ENCODE peak calls at places on chromosomes 13 and 19, in four cellular contexts. X is K562, K is HepG2, S is H1. T is an unnamed sample.

GRCh38 chr19:38869160-38869835 is 8.8 kb downstream of the RINL start:
- DNase-seq in X (no peak), K (no peak), S (peak), T (no peak)

GRCh38 chr19:16566161-16566560 is 6.1 kb downstream of the SLC35E1 start:
- DNase-seq in X (no peak), K (no peak), S (no peak), T (peak)

GRCh38 chr19:51123381-51124186 is 1.1 kb upstream of the SIGLEC9 start:
- DNase-seq in X (no peak), K (no peak), S (no peak), T (no peak)

GRCh38 chr13:45194081-45194939 is 6.5 kb downstream of the KCTD4 start:
- DNase-seq in X (no peak), K (no peak), S (no peak), T (no peak)

GRCh38 chr13:74056829-74057564 is 77.2 kb downstream of the KLF12 start:
- DNase-seq in X (no peak), K (no peak), S (no peak), T (no peak)

GRCh38 chr13:72221276-72221962 is 354.4 kb upstream of the DACH1 start:
- DNase-seq in X (peak), K (peak), S (peak), T (peak)

GRCh38 chr19:21877976-21878375 is 42.0 kb upstream of the ZNF43 start:
- DNase-seq in X (no peak), K (no peak), S (no peak), T (no peak)

GRCh38 chr13:29799041-29799440 is 51.4 kb downstream of the UBL3 start:
- DNase-seq in X (no peak), K (no peak), S (no peak), T (no peak)

GRCh38 chr19:489418-490196 is 6.7 kb upstream of the MADCAM1 start:
- DNase-seq in X (no peak), K (peak), S (peak), T (peak)

GRCh38 chr13:94759120-94759728 is 46.9 kb upstream of the SOX21 start:
- DNase-seq in X (no peak), K (no peak), S (no peak), T (no peak)

GRCh38 chr19:34430738-34431625 is 2.8 kb downstream of the UBA2 start:
- DNase-seq in X (peak), K (peak), S (no peak), T (peak)

GRCh38 chr13:29676941-29677452 is 81.5 kb upstream of the SLC7A1 start:
- DNase-seq in X (no peak), K (no peak), S (no peak), T (no peak)

GRCh38 chr19:46813570-46814358 is 25.4 kb upstream of the SLC1A5 start:
- DNase-seq in X (peak), K (peak), S (no peak), T (peak)

GRCh38 chr13:46593403-46593802 is 40.4 kb downstream of the LRCH1 start:
- DNase-seq in X (no peak), K (no peak), S (no peak), T (no peak)

GRCh38 chr19:33469171-33470039 is 52.2 kb downstream of the PEPD start:
- DNase-seq in X (no peak), K (no peak), S (no peak), T (no peak)

GRCh38 chr19:38836438-38837303 is 5.1 kb upstream of the ECH1 start:
- DNase-seq in X (peak), K (no peak), S (no peak), T (no peak)

GRCh38 chr19:18274776-18275356 is 614 bp upstream of the IQCN start:
- DNase-seq in X (peak), K (peak), S (no peak), T (peak)

GRCh38 chr19:34310494-34310981 is 54.5 kb upstream of the GPI start:
- DNase-seq in X (no peak), K (no peak), S (no peak), T (no peak)

GRCh38 chr19:12202250-12202649 is 39.4 kb downstream of the ZNF136 start:
- DNase-seq in X (no peak), K (peak), S (peak), T (no peak)

GRCh38 chr13:39105110-39105509 is 66.9 kb downstream of the NHLRC3 start:
- DNase-seq in X (no peak), K (no peak), S (no peak), T (peak)

GRCh38 chr13:34172048-34172447 is 354.1 kb downstream of the RFC3 start:
- DNase-seq in X (no peak), K (no peak), S (no peak), T (no peak)

GRCh38 chr19:2149980-2150793 is 1.2 kb downstream of the AP3D1 start:
- DNase-seq in X (peak), K (no peak), S (no peak), T (peak)

GRCh38 chr13:113935081-113935511 is 38.8 kb downstream of the C13orf46 start:
- DNase-seq in X (no peak), K (no peak), S (peak), T (no peak)

GRCh38 chr19:4266253-4267000 is 12.6 kb upstream of the SHD start:
- DNase-seq in X (no peak), K (no peak), S (no peak), T (no peak)

GRCh38 chr13:28314879-28315278 is 176.5 kb downstream of the PAN3 start:
- DNase-seq in X (no peak), K (peak), S (no peak), T (no peak)

GRCh38 chr19:57025491-57025890 is 94.3 kb upstream of the USP29 start:
- DNase-seq in X (no peak), K (no peak), S (no peak), T (no peak)

GRCh38 chr13:109610517-109610916 is 175.9 kb downstream of the IRS2 start:
- DNase-seq in X (no peak), K (no peak), S (peak), T (no peak)

GRCh38 chr19:31501427-31502195 is 152.4 kb upstream of the TSHZ3 start:
- DNase-seq in X (no peak), K (no peak), S (peak), T (no peak)

GRCh38 chr19:36128392-36128736 is 11.5 kb upstream of the CAPNS1 start:
- DNase-seq in X (peak), K (peak), S (no peak), T (no peak)

GRCh38 chr19:6769006-6769637 is 1.9 kb upstream of the SH2D3A start:
- DNase-seq in X (peak), K (no peak), S (peak), T (no peak)

GRCh38 chr19:41886761-41887710 is 4.1 kb downstream of the ARHGEF1 start:
- DNase-seq in X (no peak), K (no peak), S (no peak), T (no peak)

GRCh38 chr13:98103942-98104880 is 38.7 kb upstream of the FARP1 start:
- DNase-seq in X (peak), K (peak), S (no peak), T (no peak)

GRCh38 chr13:98109226-98109625 is 33.7 kb upstream of the FARP1 start:
- DNase-seq in X (no peak), K (no peak), S (no peak), T (no peak)

GRCh38 chr13:98108330-98108729 is 34.6 kb upstream of the FARP1 start:
- DNase-seq in X (no peak), K (no peak), S (no peak), T (no peak)

GRCh38 chr13:98103531-98103930 is 39.4 kb upstream of the FARP1 start:
- DNase-seq in X (no peak), K (no peak), S (no peak), T (no peak)

GRCh38 chr13:98105929-98106336 is 37.0 kb upstream of the FARP1 start:
- DNase-seq in X (peak), K (peak), S (no peak), T (peak)
- TF ChIP-seq JUN in X (no peak), K (no peak), S (no peak), T (no peak)

DNA sequence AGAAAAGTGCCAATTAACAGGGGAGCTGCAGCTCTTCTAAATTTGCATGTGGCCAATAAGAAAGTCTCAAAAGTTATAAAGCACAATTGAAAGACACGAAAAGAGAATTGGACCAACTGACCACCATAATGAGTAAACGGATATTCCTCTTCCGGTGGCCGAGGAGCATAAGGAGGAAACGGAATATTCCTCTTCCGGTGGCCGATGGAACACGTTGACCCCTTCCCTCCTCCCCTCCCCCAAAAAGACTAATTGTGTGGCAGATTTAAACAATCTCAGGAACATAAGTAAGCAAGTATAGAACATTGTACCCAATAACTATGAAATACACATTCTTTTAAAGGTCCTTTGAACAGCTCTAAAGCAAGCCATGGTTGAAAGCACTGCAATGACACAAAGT is 41.2 kb upstream of the TUBGCP3 start:
- DNase-seq in X (no peak), K (no peak), S (no peak), T (no peak)
- H3K4me2 ChIP-seq in X (peak), K (no peak), S (no peak), T (no peak)

DNA sequence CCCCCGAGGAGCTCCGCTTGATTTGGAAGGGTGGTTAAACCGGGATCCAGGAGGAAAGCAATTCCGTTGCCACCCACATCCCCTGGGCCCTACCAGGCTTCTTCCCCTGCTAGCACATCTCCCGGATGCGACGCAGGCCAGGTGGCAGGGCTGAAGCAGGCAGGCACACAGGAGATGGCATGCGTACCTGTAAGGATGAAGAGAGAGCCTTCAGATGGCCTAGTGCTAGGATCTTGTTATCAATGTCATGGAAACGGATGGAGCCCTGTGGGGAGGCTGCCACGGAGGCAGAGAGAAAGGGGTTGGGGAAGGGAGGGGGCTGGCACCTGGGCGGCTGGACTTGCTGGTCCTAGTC is 8.5 kb upstream of the SOX1 start:
- DNase-seq in X (no peak), K (no peak), S (peak), T (no peak)
- TF ChIP-seq EZH2 in X (no peak), K (no peak), S (peak), T (no peak)

DNA sequence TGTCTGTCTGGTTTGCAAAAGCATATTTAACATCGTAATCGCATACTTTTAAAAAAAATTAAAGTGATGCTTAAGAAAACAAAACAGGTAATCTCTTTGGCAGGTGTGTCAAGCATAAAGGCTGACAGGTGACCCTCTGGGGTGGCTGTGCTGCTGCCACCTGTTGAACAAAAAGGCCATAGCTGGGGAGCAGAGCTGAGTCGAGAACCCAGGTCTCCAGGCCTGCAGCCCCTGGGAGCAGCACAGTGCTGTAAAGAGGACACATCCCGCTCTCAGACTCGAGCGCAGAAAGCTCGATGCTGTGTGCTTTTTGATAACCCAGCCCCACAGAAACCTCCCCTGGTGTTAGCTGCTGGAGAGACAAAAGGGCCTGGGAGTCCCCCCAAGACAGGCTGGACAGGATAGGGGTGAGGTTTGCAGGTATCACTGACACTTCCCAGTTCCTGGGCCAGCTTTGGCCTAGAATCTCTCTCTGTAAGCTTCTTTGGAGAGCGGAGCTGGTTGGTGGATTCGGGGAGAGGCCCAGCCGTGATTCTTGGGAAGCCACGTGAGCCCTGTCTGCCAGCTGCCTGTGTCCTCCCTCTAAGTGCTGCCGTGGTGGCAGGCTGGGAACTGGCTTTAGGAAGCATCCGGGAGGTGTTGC is 66.9 kb downstream of the C13orf42 start:
- DNase-seq in X (no peak), K (no peak), S (peak), T (no peak)
- TF ChIP-seq JUN in X (no peak), K (no peak), S (no peak), T (no peak)

GRCh38 chr13:35855531-35856019 is 275.6 kb downstream of the DCLK1 start:
- DNase-seq in X (no peak), K (no peak), S (peak), T (no peak)
- H3K4me2 ChIP-seq in X (no peak), K (no peak), S (peak), T (no peak)